ENCODE peak calls at places on chromosomes 11 and 22, in six cellular contexts. One of them, this sample, is unnamed.

GRCh38 chr11:119671561-119672015 is 57.4 kb downstream of the NECTIN1 start:
- DNase-seq in PC-9: no peak
- DNase-seq in naive thymus-derived CD4-positive, alpha-beta T cell: no peak
- DNase-seq in CD4-positive, CD25-positive, alpha-beta regulatory T cell: no peak
- DNase-seq in aorta: no peak
- DNase-seq in fibroblast of lung: peak; percentile 33
- DNase-seq in this sample: no peak

GRCh38 chr11:67120881-67121710 is 2.0 kb downstream of the KDM2A start:
- DNase-seq in PC-9: peak; percentile 18
- DNase-seq in fibroblast of lung: peak; percentile 36
- DNase-seq in aorta: no peak
- DNase-seq in naive thymus-derived CD4-positive, alpha-beta T cell: no peak
- DNase-seq in CD4-positive, CD25-positive, alpha-beta regulatory T cell: peak; percentile 45
- DNase-seq in this sample: no peak

GRCh38 chr11:19769820-19770219 is 57.2 kb downstream of the NAV2 start:
- DNase-seq in naive thymus-derived CD4-positive, alpha-beta T cell: no peak
- DNase-seq in aorta: no peak
- DNase-seq in PC-9: peak; percentile 11
- DNase-seq in fibroblast of lung: peak; percentile 71
- DNase-seq in CD4-positive, CD25-positive, alpha-beta regulatory T cell: no peak
- DNase-seq in this sample: no peak

GRCh38 chr11:74696932-74697687 is 34.1 kb downstream of the CHRDL2 start:
- DNase-seq in aorta: peak; percentile 93
- DNase-seq in fibroblast of lung: peak; percentile 93
- DNase-seq in CD4-positive, CD25-positive, alpha-beta regulatory T cell: no peak
- DNase-seq in PC-9: no peak
- DNase-seq in naive thymus-derived CD4-positive, alpha-beta T cell: no peak
- DNase-seq in this sample: peak; percentile 96

GRCh38 chr22:36587289-36588154 is 58.6 kb upstream of the EIF3D start:
- DNase-seq in aorta: peak; percentile 16
- DNase-seq in fibroblast of lung: peak; percentile 65
- DNase-seq in PC-9: no peak
- DNase-seq in CD4-positive, CD25-positive, alpha-beta regulatory T cell: no peak
- DNase-seq in naive thymus-derived CD4-positive, alpha-beta T cell: no peak
- DNase-seq in this sample: no peak

GRCh38 chr22:46050451-46050845 is 73.5 kb upstream of the WNT7B start:
- DNase-seq in aorta: no peak
- DNase-seq in CD4-positive, CD25-positive, alpha-beta regulatory T cell: no peak
- DNase-seq in fibroblast of lung: no peak
- DNase-seq in PC-9: no peak
- DNase-seq in naive thymus-derived CD4-positive, alpha-beta T cell: no peak
- DNase-seq in this sample: no peak

GRCh38 chr22:50323900-50324299 is 2.9 kb downstream of the DENND6B start:
- DNase-seq in naive thymus-derived CD4-positive, alpha-beta T cell: no peak
- DNase-seq in CD4-positive, CD25-positive, alpha-beta regulatory T cell: no peak
- DNase-seq in PC-9: no peak
- DNase-seq in aorta: no peak
- DNase-seq in fibroblast of lung: no peak
- DNase-seq in this sample: no peak

GRCh38 chr22:21044931-21045584 is 688 bp upstream of the LRRC74B start:
- DNase-seq in aorta: peak; percentile 77
- DNase-seq in naive thymus-derived CD4-positive, alpha-beta T cell: no peak
- DNase-seq in fibroblast of lung: peak; percentile 64
- DNase-seq in PC-9: peak; percentile 29
- DNase-seq in CD4-positive, CD25-positive, alpha-beta regulatory T cell: no peak
- DNase-seq in this sample: no peak

GRCh38 chr11:67646535-67647336 is 3.8 kb downstream of the ACY3 start:
- DNase-seq in naive thymus-derived CD4-positive, alpha-beta T cell: no peak
- DNase-seq in PC-9: no peak
- DNase-seq in aorta: peak; percentile 48
- DNase-seq in CD4-positive, CD25-positive, alpha-beta regulatory T cell: peak; percentile 84
- DNase-seq in fibroblast of lung: no peak
- DNase-seq in this sample: no peak

GRCh38 chr11:94673353-94673752 is 94.8 kb upstream of the AMOTL1 start:
- DNase-seq in CD4-positive, CD25-positive, alpha-beta regulatory T cell: no peak
- DNase-seq in naive thymus-derived CD4-positive, alpha-beta T cell: no peak
- DNase-seq in PC-9: no peak
- DNase-seq in aorta: no peak
- DNase-seq in fibroblast of lung: no peak
- DNase-seq in this sample: peak; percentile 10

DNA sequence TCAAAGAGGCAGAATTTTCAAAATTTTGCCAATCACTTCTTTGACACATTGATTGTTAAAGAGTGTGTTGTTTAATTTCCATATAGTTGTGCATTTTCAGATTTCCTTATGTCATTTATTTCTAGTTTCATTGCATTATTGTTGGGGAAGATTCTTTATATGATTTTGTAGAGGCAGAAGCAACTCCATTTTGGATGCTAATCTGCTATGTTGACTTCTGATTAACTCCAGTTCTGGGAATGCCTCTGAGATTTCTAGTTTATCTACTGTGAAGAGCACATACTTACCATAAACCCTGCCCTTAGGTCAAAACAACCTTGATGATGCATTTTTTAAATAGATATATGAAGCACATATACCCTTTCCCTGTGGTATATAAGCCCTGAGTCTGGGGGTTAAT is 29.5 kb upstream of the ZBED5 start:
- DNase-seq in PC-9: no peak
- DNase-seq in CD4-positive, CD25-positive, alpha-beta regulatory T cell: no peak
- DNase-seq in fibroblast of lung: no peak
- DNase-seq in aorta: no peak
- DNase-seq in naive thymus-derived CD4-positive, alpha-beta T cell: no peak
- DNase-seq in this sample: no peak
- H3K4me1 ChIP-seq in PC-9: no peaks in the 10 kb centered on the region
- H3K4me1 ChIP-seq in CD4-positive, CD25-positive, alpha-beta regulatory T cell: no peaks in the 10 kb centered on the region
- H3K4me1 ChIP-seq in fibroblast of lung: no peaks in the 10 kb centered on the region
- H3K4me1 ChIP-seq in aorta: no peaks in the 10 kb centered on the region
- H3K4me1 ChIP-seq in naive thymus-derived CD4-positive, alpha-beta T cell: no peaks in the 10 kb centered on the region
- H3K4me1 ChIP-seq in this sample: peaks cover 6% of the 10 kb centered on the region

GRCh38 chr22:35354068-35354467 is 26.8 kb upstream of the HMOX1 start:
- DNase-seq in PC-9: no peak
- DNase-seq in aorta: no peak
- DNase-seq in naive thymus-derived CD4-positive, alpha-beta T cell: no peak
- DNase-seq in fibroblast of lung: no peak
- DNase-seq in CD4-positive, CD25-positive, alpha-beta regulatory T cell: no peak
- DNase-seq in this sample: no peak
- H3K4me1 ChIP-seq in PC-9: peaks cover 19% of the 10 kb centered on the region
- H3K4me1 ChIP-seq in aorta: no peaks in the 10 kb centered on the region
- H3K4me1 ChIP-seq in naive thymus-derived CD4-positive, alpha-beta T cell: peaks cover 16% of the 10 kb centered on the region
- H3K4me1 ChIP-seq in fibroblast of lung: peaks cover 6% of the 10 kb centered on the region
- H3K4me1 ChIP-seq in CD4-positive, CD25-positive, alpha-beta regulatory T cell: peaks cover 24% of the 10 kb centered on the region
- H3K4me1 ChIP-seq in this sample: peaks cover 34% of the 10 kb centered on the region

DNA sequence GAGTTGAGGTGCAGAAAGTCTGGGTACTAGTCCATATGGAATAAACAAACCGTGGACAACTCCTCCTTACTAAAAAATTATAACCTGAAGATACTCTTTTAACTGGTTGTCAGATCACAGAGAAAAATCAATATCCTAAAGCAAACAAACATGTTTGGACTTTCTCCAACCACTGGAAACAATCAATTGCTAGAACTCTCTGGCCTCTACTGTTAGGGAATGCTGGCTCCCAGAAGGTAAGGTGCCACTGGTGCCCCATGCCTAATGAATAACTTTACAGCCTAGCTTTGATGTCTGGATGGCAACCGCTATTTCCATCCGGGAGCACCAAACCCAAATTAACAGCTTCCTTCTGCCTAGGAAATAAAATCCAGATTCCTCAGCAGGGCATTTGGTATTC is 74.5 kb downstream of the AMBRA1 start:
- DNase-seq in naive thymus-derived CD4-positive, alpha-beta T cell: no peak
- DNase-seq in PC-9: no peak
- DNase-seq in CD4-positive, CD25-positive, alpha-beta regulatory T cell: no peak
- DNase-seq in fibroblast of lung: no peak
- DNase-seq in aorta: no peak
- DNase-seq in this sample: no peak
- H3K4me1 ChIP-seq in naive thymus-derived CD4-positive, alpha-beta T cell: no peaks in the 10 kb centered on the region
- H3K4me1 ChIP-seq in PC-9: peaks cover 16% of the 10 kb centered on the region
- H3K4me1 ChIP-seq in CD4-positive, CD25-positive, alpha-beta regulatory T cell: no peaks in the 10 kb centered on the region
- H3K4me1 ChIP-seq in fibroblast of lung: peaks cover 8% of the 10 kb centered on the region
- H3K4me1 ChIP-seq in aorta: no peaks in the 10 kb centered on the region
- H3K4me1 ChIP-seq in this sample: peaks cover 30% of the 10 kb centered on the region

GRCh38 chr11:114242032-114242431 is 54.2 kb upstream of the NNMT start:
- DNase-seq in PC-9: no peak
- DNase-seq in aorta: no peak
- DNase-seq in CD4-positive, CD25-positive, alpha-beta regulatory T cell: no peak
- DNase-seq in naive thymus-derived CD4-positive, alpha-beta T cell: no peak
- DNase-seq in fibroblast of lung: no peak
- DNase-seq in this sample: no peak

GRCh38 chr11:114243461-114244372 is 52.5 kb upstream of the NNMT start:
- DNase-seq in aorta: no peak
- DNase-seq in naive thymus-derived CD4-positive, alpha-beta T cell: no peak
- DNase-seq in fibroblast of lung: no peak
- DNase-seq in CD4-positive, CD25-positive, alpha-beta regulatory T cell: no peak
- DNase-seq in PC-9: no peak
- DNase-seq in this sample: no peak

GRCh38 chr11:114246321-114247069 is 49.7 kb upstream of the NNMT start:
- DNase-seq in naive thymus-derived CD4-positive, alpha-beta T cell: no peak
- DNase-seq in aorta: no peak
- DNase-seq in CD4-positive, CD25-positive, alpha-beta regulatory T cell: no peak
- DNase-seq in fibroblast of lung: no peak
- DNase-seq in PC-9: no peak
- DNase-seq in this sample: no peak

GRCh38 chr11:114247070-114247789 is 49.0 kb upstream of the NNMT start:
- DNase-seq in aorta: no peak
- DNase-seq in CD4-positive, CD25-positive, alpha-beta regulatory T cell: no peak
- DNase-seq in PC-9: no peak
- DNase-seq in naive thymus-derived CD4-positive, alpha-beta T cell: no peak
- DNase-seq in fibroblast of lung: no peak
- DNase-seq in this sample: no peak

DNA sequence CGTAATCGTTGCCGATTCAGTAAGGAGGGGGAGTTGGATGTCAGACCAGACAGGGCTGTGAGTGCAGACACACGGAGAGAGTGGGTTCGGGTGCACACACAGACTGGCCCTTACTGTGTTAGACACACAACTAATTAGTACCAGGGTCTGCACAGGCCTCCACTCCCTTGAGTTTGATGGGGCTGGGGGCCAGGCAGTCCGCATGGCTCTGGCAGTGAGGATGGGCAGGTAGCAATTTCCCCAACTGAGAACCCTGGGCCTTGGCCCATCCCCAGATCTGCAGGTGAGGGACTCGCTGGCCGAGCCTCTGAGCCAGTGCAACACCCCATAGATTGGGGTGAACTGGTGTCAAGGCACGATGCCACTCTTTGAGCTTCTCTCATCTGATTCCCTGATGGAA is 51.2 kb upstream of the NNMT start:
- DNase-seq in CD4-positive, CD25-positive, alpha-beta regulatory T cell: no peak
- DNase-seq in PC-9: no peak
- DNase-seq in naive thymus-derived CD4-positive, alpha-beta T cell: no peak
- DNase-seq in fibroblast of lung: no peak
- DNase-seq in aorta: no peak
- DNase-seq in this sample: no peak
- H3K4me1 ChIP-seq in CD4-positive, CD25-positive, alpha-beta regulatory T cell: no peaks in the 10 kb centered on the region
- H3K4me1 ChIP-seq in PC-9: no peaks in the 10 kb centered on the region
- H3K4me1 ChIP-seq in naive thymus-derived CD4-positive, alpha-beta T cell: no peaks in the 10 kb centered on the region
- H3K4me1 ChIP-seq in fibroblast of lung: no peaks in the 10 kb centered on the region
- H3K4me1 ChIP-seq in aorta: no peaks in the 10 kb centered on the region
- H3K4me1 ChIP-seq in this sample: peaks cover 41% of the 10 kb centered on the region

DNA sequence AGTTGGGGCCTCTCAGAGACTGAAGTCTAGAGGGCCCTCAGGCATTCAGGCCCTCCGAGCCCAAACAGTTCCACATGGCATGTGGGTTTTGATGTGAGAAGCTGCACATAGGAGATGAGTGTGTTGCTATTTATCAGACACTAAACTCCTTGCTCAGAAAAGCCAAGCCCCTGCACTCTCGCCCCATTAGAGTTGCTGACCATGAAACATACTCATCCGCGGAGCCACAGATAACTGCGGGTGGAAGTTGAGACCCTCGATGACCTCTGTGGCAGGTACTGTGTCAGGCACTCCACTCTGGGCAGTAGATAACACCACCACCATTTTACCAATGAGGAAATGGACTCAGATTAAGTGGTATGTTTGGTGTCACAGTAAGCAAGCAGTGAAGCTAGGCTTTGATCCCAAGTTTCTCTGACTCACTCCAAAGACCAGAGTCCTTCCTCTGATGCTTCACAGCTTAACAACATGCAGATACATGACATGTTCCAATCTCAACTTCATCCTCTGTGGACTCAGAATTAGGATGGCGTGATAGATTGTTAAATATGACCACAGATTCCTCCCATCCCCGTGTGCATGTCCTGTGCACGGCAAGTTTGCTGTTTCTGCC is 202.1 kb downstream of the ADAMTS15 start:
- DNase-seq in fibroblast of lung: peak; percentile 47
- DNase-seq in naive thymus-derived CD4-positive, alpha-beta T cell: no peak
- DNase-seq in CD4-positive, CD25-positive, alpha-beta regulatory T cell: no peak
- DNase-seq in PC-9: no peak
- DNase-seq in aorta: no peak
- DNase-seq in this sample: peak; percentile 87
- H3K4me1 ChIP-seq in fibroblast of lung: peaks cover 27% of the 10 kb centered on the region
- H3K4me1 ChIP-seq in naive thymus-derived CD4-positive, alpha-beta T cell: no peaks in the 10 kb centered on the region
- H3K4me1 ChIP-seq in CD4-positive, CD25-positive, alpha-beta regulatory T cell: no peaks in the 10 kb centered on the region
- H3K4me1 ChIP-seq in PC-9: no peaks in the 10 kb centered on the region
- H3K4me1 ChIP-seq in aorta: peaks cover 12% of the 10 kb centered on the region
- H3K4me1 ChIP-seq in this sample: peaks cover 58% of the 10 kb centered on the region

GRCh38 chr11:132361011-132361550 is 990.7 kb downstream of the NTM start:
- DNase-seq in naive thymus-derived CD4-positive, alpha-beta T cell: no peak
- DNase-seq in aorta: no peak
- DNase-seq in fibroblast of lung: no peak
- DNase-seq in CD4-positive, CD25-positive, alpha-beta regulatory T cell: no peak
- DNase-seq in PC-9: no peak
- DNase-seq in this sample: peak; percentile 42

GRCh38 chr11:132353255-132353654 is 982.8 kb downstream of the NTM start:
- DNase-seq in PC-9: no peak
- DNase-seq in fibroblast of lung: no peak
- DNase-seq in naive thymus-derived CD4-positive, alpha-beta T cell: no peak
- DNase-seq in aorta: no peak
- DNase-seq in CD4-positive, CD25-positive, alpha-beta regulatory T cell: no peak
- DNase-seq in this sample: peak; percentile 72

GRCh38 chr11:132357811-132358572 is 987.6 kb downstream of the NTM start:
- DNase-seq in CD4-positive, CD25-positive, alpha-beta regulatory T cell: peak; percentile 57
- DNase-seq in fibroblast of lung: no peak
- DNase-seq in aorta: no peak
- DNase-seq in naive thymus-derived CD4-positive, alpha-beta T cell: no peak
- DNase-seq in PC-9: no peak
- DNase-seq in this sample: no peak

GRCh38 chr11:132358573-132358953 is 988.1 kb downstream of the NTM start:
- DNase-seq in fibroblast of lung: no peak
- DNase-seq in aorta: no peak
- DNase-seq in naive thymus-derived CD4-positive, alpha-beta T cell: no peak
- DNase-seq in CD4-positive, CD25-positive, alpha-beta regulatory T cell: no peak
- DNase-seq in PC-9: no peak
- DNase-seq in this sample: peak; percentile 75
- H3K4me1 ChIP-seq in fibroblast of lung: no peaks in the 10 kb centered on the region
- H3K4me1 ChIP-seq in aorta: no peaks in the 10 kb centered on the region
- H3K4me1 ChIP-seq in naive thymus-derived CD4-positive, alpha-beta T cell: no peaks in the 10 kb centered on the region
- H3K4me1 ChIP-seq in CD4-positive, CD25-positive, alpha-beta regulatory T cell: peaks cover 40% of the 10 kb centered on the region
- H3K4me1 ChIP-seq in PC-9: no peaks in the 10 kb centered on the region
- H3K4me1 ChIP-seq in this sample: no peaks in the 10 kb centered on the region